ENCODE peak calls at places on chromosomes 5 and 9, in six cellular contexts. M, E, A, J, I and K are unnamed samples.

GRCh38 chr9:136171009-136171800 is 33.7 kb downstream of the LHX3 start:
- DNase-seq in M (no peak), E (peak; percentile 67), A (no peak), J (no peak), I (no peak), K (no peak)

GRCh38 chr5:122400961-122401360 is 88.9 kb downstream of the SNCAIP start:
- DNase-seq in M (no peak), E (no peak), A (no peak), J (no peak), I (no peak), K (no peak)

GRCh38 chr9:88922091-88922490 is 69.2 kb upstream of the S1PR3 start:
- DNase-seq in M (no peak), E (no peak), A (no peak), J (peak; percentile 59), I (peak; percentile 48), K (no peak)

GRCh38 chr5:177086918-177087706 is 397 bp downstream of the FGFR4 start:
- DNase-seq in M (peak; percentile 23), E (peak; percentile 81), A (peak; percentile 39), J (peak; percentile 68), I (peak; percentile 68), K (peak; percentile 68)

GRCh38 chr5:118580959-118581358 is 407.4 kb downstream of the DTWD2 start:
- DNase-seq in M (no peak), E (no peak), A (no peak), J (no peak), I (no peak), K (no peak)

GRCh38 chr9:128136816-128137793 is 9.6 kb upstream of the PTGES2 start:
- DNase-seq in M (no peak), E (no peak), A (no peak), J (no peak), I (no peak), K (no peak)

GRCh38 chr5:40486437-40487270 is 193.1 kb upstream of the PTGER4 start:
- DNase-seq in M (no peak), E (no peak), A (no peak), J (peak; percentile 70), I (peak; percentile 74), K (no peak)

GRCh38 chr5:89816038-89816437 is 593.5 kb downstream of the CETN3 start:
- DNase-seq in M (no peak), E (no peak), A (no peak), J (no peak), I (no peak), K (no peak)

GRCh38 chr5:62681117-62681850 is 102.7 kb downstream of the LRRC70 start:
- DNase-seq in M (no peak), E (no peak), A (no peak), J (no peak), I (no peak), K (no peak)

GRCh38 chr5:177601577-177602457 is 1.9 kb downstream of the B4GALT7 start:
- DNase-seq in M (no peak), E (no peak), A (no peak), J (no peak), I (no peak), K (peak; percentile 49)

GRCh38 chr5:149632311-149633251 is 51.3 kb downstream of the ARHGEF37 start:
- DNase-seq in M (no peak), E (no peak), A (peak; percentile 76), J (no peak), I (no peak), K (no peak)

GRCh38 chr5:760363-761205 is 23.9 kb downstream of the ZDHHC11B start:
- DNase-seq in M (no peak), E (no peak), A (no peak), J (peak; percentile 2), I (no peak), K (no peak)

GRCh38 chr9:30758726-30759446 is 1625.6 kb upstream of the ACO1 start:
- DNase-seq in M (no peak), E (no peak), A (no peak), J (no peak), I (no peak), K (no peak)

GRCh38 chr5:53161876-53162275 is 52.3 kb upstream of the MOCS2 start:
- DNase-seq in M (no peak), E (no peak), A (no peak), J (no peak), I (no peak), K (no peak)

GRCh38 chr9:89474939-89475338 is 23.0 kb downstream of the SEMA4D start:
- DNase-seq in M (no peak), E (no peak), A (no peak), J (no peak), I (no peak), K (no peak)

GRCh38 chr5:51997908-51998307 is 614.7 kb downstream of the ISL1 start:
- DNase-seq in M (no peak), E (no peak), A (no peak), J (no peak), I (no peak), K (no peak)

GRCh38 chr5:140336388-140336787 is 10.0 kb downstream of the HBEGF start:
- DNase-seq in M (no peak), E (no peak), A (no peak), J (no peak), I (no peak), K (no peak)

GRCh38 chr5:131394128-131394527 is 130.3 kb downstream of the CDC42SE2 start:
- DNase-seq in M (no peak), E (no peak), A (peak; percentile 85), J (peak; percentile 46), I (peak; percentile 47), K (no peak)

GRCh38 chr9:79477955-79478751 is 93.6 kb upstream of the TLE4 start:
- DNase-seq in M (peak; percentile 32), E (peak; percentile 50), A (peak; percentile 28), J (peak; percentile 15), I (peak; percentile 30), K (peak; percentile 51)

GRCh38 chr5:157245477-157245876 is 20.4 kb upstream of the CYFIP2 start:
- DNase-seq in M (peak; percentile 51), E (no peak), A (no peak), J (no peak), I (no peak), K (no peak)

GRCh38 chr5:74581988-74582365 is 58.6 kb downstream of the ENC1 start:
- DNase-seq in M (no peak), E (no peak), A (peak; percentile 62), J (no peak), I (no peak), K (no peak)

GRCh38 chr5:135337064-135337463 is 62.0 kb downstream of the MACROH2A1 start:
- DNase-seq in M (no peak), E (no peak), A (no peak), J (no peak), I (no peak), K (no peak)

GRCh38 chr9:113992276-113992951 is 85.7 kb downstream of the AMBP start:
- DNase-seq in M (no peak), E (no peak), A (peak; percentile 33), J (no peak), I (no peak), K (no peak)

GRCh38 chr9:69811329-69811989 is 9.2 kb upstream of the CFAP95 start:
- DNase-seq in M (no peak), E (no peak), A (no peak), J (no peak), I (no peak), K (no peak)

GRCh38 chr5:96975656-96976055 is 39.8 kb downstream of the LNPEP start:
- DNase-seq in M (no peak), E (no peak), A (no peak), J (no peak), I (no peak), K (no peak)

GRCh38 chr5:68272289-68272688 is 56.7 kb downstream of the PIK3R1 start:
- DNase-seq in M (no peak), E (no peak), A (peak; percentile 32), J (no peak), I (no peak), K (no peak)

GRCh38 chr9:92046676-92047075 is 68.5 kb downstream of the SPTLC1 start:
- DNase-seq in M (no peak), E (no peak), A (no peak), J (no peak), I (no peak), K (no peak)

GRCh38 chr5:80184235-80185023 is 71.4 kb downstream of the SERINC5 start:
- DNase-seq in M (no peak), E (peak; percentile 68), A (no peak), J (no peak), I (no peak), K (no peak)

GRCh38 chr9:137694962-137695875 is 76.4 kb downstream of the EHMT1 start:
- DNase-seq in M (no peak), E (peak; percentile 85), A (peak; percentile 39), J (peak; percentile 33), I (peak; percentile 11), K (no peak)

GRCh38 chr5:30918171-30918570 is 275.3 kb upstream of the CDH6 start:
- DNase-seq in M (no peak), E (no peak), A (no peak), J (no peak), I (no peak), K (no peak)

GRCh38 chr9:117377046-117377445 is 37.8 kb downstream of the ASTN2 start:
- DNase-seq in M (no peak), E (peak; percentile 38), A (no peak), J (no peak), I (no peak), K (no peak)

GRCh38 chr5:41754857-41755256 is 115.4 kb downstream of the OXCT1 start:
- DNase-seq in M (peak; percentile 3), E (no peak), A (no peak), J (no peak), I (no peak), K (no peak)

GRCh38 chr9:125240649-125240999 is 519 bp downstream of the HSPA5 start:
- DNase-seq in M (no peak), E (no peak), A (no peak), J (peak; percentile 59), I (no peak), K (peak; percentile 41)

GRCh38 chr5:106262395-106262794 is 1408.3 kb downstream of the EFNA5 start:
- DNase-seq in M (no peak), E (no peak), A (no peak), J (no peak), I (no peak), K (no peak)

GRCh38 chr9:108468364-108468763 is 387.4 kb downstream of the ACTL7B start:
- DNase-seq in M (peak; percentile 75), E (peak; percentile 78), A (peak; percentile 36), J (peak; percentile 60), I (peak; percentile 17), K (peak; percentile 14)